ENCODE peak calls at places on chromosomes 3 and 15, in seven cellular contexts. C, X, J, S, N, H and B are unnamed samples.

GRCh38 chr15:71278989-71279756 is 163.9 kb downstream of the THSD4 start:
- DNase-seq in N (peak; percentile 50), X (peak; percentile 35), H (peak; percentile 92), J (peak; percentile 98), S (peak; percentile 94), C (no peak), B (peak; percentile 43)

GRCh38 chr15:79923068-79923514 is 26.3 kb upstream of the MTHFS start:
- DNase-seq in N (peak; percentile 44), S (peak; percentile 60), H (peak; percentile 57), J (peak; percentile 33), X (peak; percentile 69), C (peak; percentile 56), B (peak; percentile 31)

GRCh38 chr15:74519311-74519710 is 21.7 kb upstream of the ARID3B start:
- DNase-seq in J (peak; percentile 79), C (no peak), X (no peak), N (no peak), H (peak; percentile 47), S (peak; percentile 57), B (no peak)

GRCh38 chr3:17175187-17175839 is 290.6 kb downstream of the PLCL2 start:
- DNase-seq in S (peak; percentile 91), X (no peak), J (peak; percentile 43), H (peak; percentile 84), C (no peak), N (no peak), B (no peak)

GRCh38 chr3:46892285-46893145 is 15.0 kb downstream of the PTH1R start:
- DNase-seq in H (peak; percentile 34), X (peak; percentile 86), C (no peak), N (peak; percentile 37), S (peak; percentile 58), J (peak; percentile 30), B (peak; percentile 34)

GRCh38 chr15:58562135-58562534 is 130.3 kb downstream of the LIPC start:
- DNase-seq in H (no peak), X (no peak), C (no peak), J (no peak), S (no peak), N (no peak), B (no peak)

GRCh38 chr3:171827836-171828458 is 15.2 kb upstream of the TMEM212 start:
- DNase-seq in J (no peak), N (no peak), S (peak; percentile 87), X (no peak), H (no peak), C (no peak), B (no peak)

GRCh38 chr3:119304201-119304713 is 10.1 kb downstream of the ARHGAP31 start:
- DNase-seq in X (no peak), N (no peak), S (peak; percentile 87), H (peak; percentile 71), J (peak; percentile 82), C (no peak), B (no peak)

GRCh38 chr15:54803139-54803808 is 393.5 kb downstream of the RSL24D1 start:
- DNase-seq in H (no peak), N (no peak), X (no peak), S (no peak), J (peak; percentile 72), C (no peak), B (no peak)

GRCh38 chr3:17494117-17494809 is 248.2 kb downstream of the TBC1D5 start:
- DNase-seq in J (peak; percentile 14), X (no peak), H (no peak), C (no peak), S (peak; percentile 7), N (no peak), B (no peak)

GRCh38 chr3:72171946-72172345 is 387.0 kb upstream of the PROK2 start:
- DNase-seq in C (no peak), H (no peak), X (no peak), N (no peak), J (no peak), S (peak; percentile 7), B (no peak)

GRCh38 chr15:77901251-77901881 is 176.1 kb downstream of the TBC1D2B start:
- DNase-seq in C (no peak), N (no peak), S (no peak), X (peak; percentile 24), J (no peak), H (no peak), B (no peak)

GRCh38 chr15:77904901-77905300 is 172.6 kb downstream of the TBC1D2B start:
- DNase-seq in N (no peak), C (no peak), H (no peak), S (no peak), X (no peak), J (no peak), B (no peak)

GRCh38 chr15:77904436-77904821 is 173.1 kb downstream of the TBC1D2B start:
- DNase-seq in C (no peak), H (no peak), S (no peak), J (no peak), X (peak; percentile 24), N (no peak), B (no peak)

GRCh38 chr15:77898811-77899730 is 178.4 kb downstream of the TBC1D2B start:
- DNase-seq in H (no peak), X (peak; percentile 36), C (no peak), J (no peak), N (no peak), S (no peak), B (no peak)

GRCh38 chr15:77901921-77902750 is 175.4 kb downstream of the TBC1D2B start:
- DNase-seq in J (no peak), S (no peak), H (no peak), C (no peak), X (peak; percentile 22), N (no peak), B (no peak)
- TF ChIP-seq CTCF in J (peak; percentile 40), S (peak; percentile 13), H (peak; percentile 11), C (no peak), X (no peak), N (no peak), B (no peak)

GRCh38 chr3:127678611-127679533 is 6.1 kb downstream of the ABTB1 start:
- DNase-seq in X (no peak), S (no peak), J (no peak), N (no peak), H (no peak), C (peak; percentile 33), B (no peak)

GRCh38 chr3:127680146-127680661 is 7.5 kb downstream of the ABTB1 start:
- DNase-seq in C (peak; percentile 5), S (no peak), X (no peak), J (no peak), N (no peak), H (no peak), B (no peak)

GRCh38 chr3:127678315-127678599 is 5.5 kb downstream of the ABTB1 start:
- DNase-seq in S (no peak), H (no peak), X (no peak), N (no peak), C (peak; percentile 38), J (no peak), B (peak; percentile 2)

GRCh38 chr3:127680790-127681189 is 8.0 kb downstream of the ABTB1 start:
- DNase-seq in C (no peak), J (no peak), N (peak; percentile 16), S (no peak), X (no peak), H (no peak), B (peak; percentile 9)

DNA sequence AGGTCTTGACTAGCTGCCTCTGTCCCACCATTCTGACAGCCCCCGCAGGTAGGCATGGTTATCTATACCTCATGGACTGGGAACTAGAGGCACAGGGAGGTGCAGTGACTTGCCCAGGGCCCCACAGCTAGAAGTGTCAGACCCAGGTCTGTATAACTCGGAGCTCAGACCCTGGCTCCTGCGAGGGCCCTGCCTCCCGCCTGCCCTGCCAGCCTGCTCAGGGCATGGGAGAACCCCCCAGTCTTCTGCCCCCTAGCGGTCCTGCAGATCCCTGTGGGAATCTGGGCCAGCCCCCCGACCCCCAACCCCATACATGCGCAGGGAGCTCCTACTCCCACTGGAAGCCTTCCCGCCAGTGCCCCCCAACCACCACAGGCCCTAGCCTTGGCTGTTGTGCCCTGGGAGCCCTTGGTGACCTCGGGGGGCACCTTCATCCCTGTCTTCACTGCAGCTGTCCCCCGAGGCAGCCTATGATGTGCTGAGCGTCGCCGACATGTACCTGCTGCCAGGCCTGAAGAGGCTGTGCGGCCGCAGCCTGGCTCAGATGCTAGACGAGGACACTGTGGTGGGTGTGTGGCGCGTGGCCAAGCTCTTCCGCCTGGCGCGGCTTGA is 6.9 kb downstream of the ABTB1 start:
- DNase-seq in S (no peak), X (no peak), C (peak; percentile 6), J (no peak), N (no peak), H (no peak), B (peak; percentile 12)
- TF ChIP-seq CTCF in S (no peak), X (no peak), C (no peak), J (peak; percentile 52), N (no peak), H (peak; percentile 10), B (no peak)

DNA sequence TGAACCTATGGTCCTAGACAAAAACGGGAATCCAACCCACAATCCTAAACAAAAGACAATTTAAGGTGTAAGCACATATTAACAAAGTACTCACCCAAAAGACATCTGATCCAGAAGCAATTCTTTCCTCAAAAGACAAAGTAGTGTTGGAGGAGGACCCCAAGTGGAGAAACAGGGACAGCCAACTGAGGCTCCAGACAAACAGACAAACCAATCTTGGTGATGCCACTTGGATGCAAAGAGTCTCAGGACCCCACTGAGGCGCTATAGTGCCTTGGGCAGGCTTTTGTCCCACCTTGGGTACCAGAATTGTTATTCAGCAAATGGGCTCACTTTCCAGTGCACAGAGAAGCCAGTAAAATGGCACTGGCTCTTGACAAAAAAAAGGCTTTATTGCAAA is 613.8 kb downstream of the DIPK2A start:
- DNase-seq in C (no peak), H (no peak), N (no peak), X (no peak), J (no peak), S (no peak), B (no peak)
- TF ChIP-seq CTCF in C (no peak), H (no peak), N (no peak), X (no peak), J (no peak), S (no peak), B (no peak)

DNA sequence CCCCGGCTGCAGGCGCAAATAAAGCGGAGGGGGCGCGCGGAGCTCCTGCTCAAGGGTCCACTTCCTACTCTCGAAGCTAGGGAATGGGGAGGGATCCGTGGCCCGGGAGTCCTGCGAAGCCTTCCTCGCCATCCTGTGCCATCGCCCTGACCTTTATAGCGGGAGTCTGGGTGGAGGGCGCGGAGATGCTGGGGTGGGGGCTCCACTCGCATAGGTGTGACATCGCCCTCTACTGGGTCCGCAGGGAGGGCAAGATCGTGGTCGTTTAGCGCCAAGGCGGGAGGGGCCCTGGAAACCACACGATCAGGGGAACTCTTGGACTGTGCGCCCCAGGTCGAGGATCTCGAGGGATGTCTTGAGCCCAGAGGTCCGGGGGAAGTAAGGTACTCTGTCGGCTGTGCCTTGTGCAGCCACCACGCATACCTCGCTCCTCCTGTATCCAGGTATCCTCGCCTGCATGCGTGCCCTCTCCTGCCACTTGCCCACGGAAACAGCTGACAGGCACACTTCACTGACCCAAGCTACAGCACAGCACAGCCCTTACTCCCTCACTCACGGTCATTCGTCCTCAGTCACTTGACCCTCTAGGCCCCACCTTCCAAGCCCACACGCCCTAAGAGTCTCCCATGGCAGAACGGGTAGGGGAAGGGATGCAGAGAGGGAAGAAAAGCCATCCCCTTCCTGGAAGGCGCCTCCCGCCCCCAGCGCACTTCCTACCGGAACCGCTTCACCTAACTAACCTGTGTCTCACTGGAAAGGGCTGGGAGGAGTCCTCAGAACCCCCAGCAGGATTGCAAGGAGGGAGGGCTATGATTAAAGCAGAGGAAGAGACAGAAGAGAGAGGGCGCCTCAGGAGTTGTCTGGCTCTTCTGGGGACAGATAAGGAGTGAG is 22.7 kb downstream of the EPHB3 start:
- DNase-seq in X (peak; percentile 29), N (no peak), H (no peak), C (no peak), S (no peak), J (no peak), B (no peak)
- TF ChIP-seq CTCF in X (no peak), N (no peak), H (peak; percentile 45), C (no peak), S (peak; percentile 23), J (peak; percentile 54), B (no peak)